ENCODE peak calls at places on chromosome 12, in eight cellular contexts. One of them, this sample, is unnamed.

GRCh38 chr12:57732726-57733593 is 5.6 kb downstream of the AGAP2 start:
- DNase-seq in natural killer cell: no peak
- DNase-seq in HS-27A: no peak
- DNase-seq in stimulated activated CD8-positive, alpha-beta memory T cell treated with anti-CD3 and anti-CD28 coated beads, Interleukin-2, amount 100 ng/mL, for 48 hours: no peak
- DNase-seq in T-helper 2 cell: no peak
- DNase-seq in heart right ventricle: no peak
- DNase-seq in neural crest cell: no peak
- DNase-seq in lung: no peak
- DNase-seq in this sample: no peak

GRCh38 chr12:88428350-88428749 is 151.9 kb downstream of the KITLG start:
- DNase-seq in heart right ventricle: no peak
- DNase-seq in HS-27A: no peak
- DNase-seq in lung: no peak
- DNase-seq in T-helper 2 cell: no peak
- DNase-seq in stimulated activated CD8-positive, alpha-beta memory T cell treated with anti-CD3 and anti-CD28 coated beads, Interleukin-2, amount 100 ng/mL, for 48 hours: no peak
- DNase-seq in neural crest cell: no peak
- DNase-seq in natural killer cell: no peak
- DNase-seq in this sample: no peak

GRCh38 chr12:105654606-105655005 is 324.1 kb downstream of the C12orf75 start:
- DNase-seq in stimulated activated CD8-positive, alpha-beta memory T cell treated with anti-CD3 and anti-CD28 coated beads, Interleukin-2, amount 100 ng/mL, for 48 hours: no peak
- DNase-seq in heart right ventricle: no peak
- DNase-seq in neural crest cell: no peak
- DNase-seq in lung: no peak
- DNase-seq in HS-27A: no peak
- DNase-seq in T-helper 2 cell: no peak
- DNase-seq in natural killer cell: no peak
- DNase-seq in this sample: no peak

GRCh38 chr12:91274886-91275285 is 92.3 kb upstream of the DCN start:
- DNase-seq in stimulated activated CD8-positive, alpha-beta memory T cell treated with anti-CD3 and anti-CD28 coated beads, Interleukin-2, amount 100 ng/mL, for 48 hours: no peak
- DNase-seq in heart right ventricle: peak; percentile 41
- DNase-seq in HS-27A: no peak
- DNase-seq in neural crest cell: no peak
- DNase-seq in T-helper 2 cell: no peak
- DNase-seq in lung: no peak
- DNase-seq in natural killer cell: no peak
- DNase-seq in this sample: no peak

GRCh38 chr12:112340235-112340634 is 42.0 kb downstream of the HECTD4 start:
- DNase-seq in heart right ventricle: no peak
- DNase-seq in T-helper 2 cell: no peak
- DNase-seq in stimulated activated CD8-positive, alpha-beta memory T cell treated with anti-CD3 and anti-CD28 coated beads, Interleukin-2, amount 100 ng/mL, for 48 hours: no peak
- DNase-seq in lung: no peak
- DNase-seq in HS-27A: no peak
- DNase-seq in natural killer cell: no peak
- DNase-seq in neural crest cell: no peak
- DNase-seq in this sample: no peak

GRCh38 chr12:109877504-109878246 is 2.7 kb downstream of the GLTP start:
- DNase-seq in neural crest cell: no peak
- DNase-seq in heart right ventricle: no peak
- DNase-seq in lung: no peak
- DNase-seq in HS-27A: no peak
- DNase-seq in natural killer cell: no peak
- DNase-seq in stimulated activated CD8-positive, alpha-beta memory T cell treated with anti-CD3 and anti-CD28 coated beads, Interleukin-2, amount 100 ng/mL, for 48 hours: no peak
- DNase-seq in T-helper 2 cell: no peak
- DNase-seq in this sample: no peak

GRCh38 chr12:105968025-105968424 is 170.7 kb downstream of the NUAK1 start:
- DNase-seq in HS-27A: no peak
- DNase-seq in heart right ventricle: no peak
- DNase-seq in natural killer cell: no peak
- DNase-seq in T-helper 2 cell: no peak
- DNase-seq in stimulated activated CD8-positive, alpha-beta memory T cell treated with anti-CD3 and anti-CD28 coated beads, Interleukin-2, amount 100 ng/mL, for 48 hours: no peak
- DNase-seq in neural crest cell: no peak
- DNase-seq in lung: no peak
- DNase-seq in this sample: no peak

GRCh38 chr12:24919346-24920001 is 29.4 kb downstream of the BCAT1 start:
- DNase-seq in stimulated activated CD8-positive, alpha-beta memory T cell treated with anti-CD3 and anti-CD28 coated beads, Interleukin-2, amount 100 ng/mL, for 48 hours: no peak
- DNase-seq in natural killer cell: no peak
- DNase-seq in lung: no peak
- DNase-seq in T-helper 2 cell: no peak
- DNase-seq in HS-27A: no peak
- DNase-seq in neural crest cell: no peak
- DNase-seq in heart right ventricle: no peak
- DNase-seq in this sample: no peak

GRCh38 chr12:53069621-53070410 is 9.4 kb downstream of the SPRYD3 start:
- DNase-seq in stimulated activated CD8-positive, alpha-beta memory T cell treated with anti-CD3 and anti-CD28 coated beads, Interleukin-2, amount 100 ng/mL, for 48 hours: no peak
- DNase-seq in lung: peak; percentile 30
- DNase-seq in heart right ventricle: no peak
- DNase-seq in neural crest cell: no peak
- DNase-seq in T-helper 2 cell: no peak
- DNase-seq in HS-27A: no peak
- DNase-seq in natural killer cell: no peak
- DNase-seq in this sample: no peak

GRCh38 chr12:104315326-104316224 is 12.0 kb downstream of the EID3 start:
- DNase-seq in lung: no peak
- DNase-seq in natural killer cell: no peak
- DNase-seq in heart right ventricle: no peak
- DNase-seq in neural crest cell: no peak
- DNase-seq in stimulated activated CD8-positive, alpha-beta memory T cell treated with anti-CD3 and anti-CD28 coated beads, Interleukin-2, amount 100 ng/mL, for 48 hours: no peak
- DNase-seq in HS-27A: no peak
- DNase-seq in T-helper 2 cell: no peak
- DNase-seq in this sample: no peak

GRCh38 chr12:56896082-56896481 is 38.1 kb downstream of the SDR9C7 start:
- DNase-seq in HS-27A: no peak
- DNase-seq in stimulated activated CD8-positive, alpha-beta memory T cell treated with anti-CD3 and anti-CD28 coated beads, Interleukin-2, amount 100 ng/mL, for 48 hours: no peak
- DNase-seq in neural crest cell: no peak
- DNase-seq in T-helper 2 cell: peak; percentile 3
- DNase-seq in natural killer cell: no peak
- DNase-seq in heart right ventricle: no peak
- DNase-seq in lung: no peak
- DNase-seq in this sample: no peak

GRCh38 chr12:121453022-121453360 is 53.1 kb downstream of the RNF34 start:
- DNase-seq in lung: no peak
- DNase-seq in natural killer cell: no peak
- DNase-seq in heart right ventricle: no peak
- DNase-seq in neural crest cell: no peak
- DNase-seq in HS-27A: no peak
- DNase-seq in T-helper 2 cell: no peak
- DNase-seq in stimulated activated CD8-positive, alpha-beta memory T cell treated with anti-CD3 and anti-CD28 coated beads, Interleukin-2, amount 100 ng/mL, for 48 hours: no peak
- DNase-seq in this sample: no peak

GRCh38 chr12:51821423-51822260 is 26.9 kb downstream of the FIGNL2 start:
- DNase-seq in neural crest cell: no peak
- DNase-seq in lung: no peak
- DNase-seq in HS-27A: no peak
- DNase-seq in natural killer cell: no peak
- DNase-seq in heart right ventricle: no peak
- DNase-seq in stimulated activated CD8-positive, alpha-beta memory T cell treated with anti-CD3 and anti-CD28 coated beads, Interleukin-2, amount 100 ng/mL, for 48 hours: no peak
- DNase-seq in T-helper 2 cell: peak; percentile 11
- DNase-seq in this sample: no peak

GRCh38 chr12:88546851-88547250 is 33.4 kb downstream of the KITLG start:
- DNase-seq in natural killer cell: no peak
- DNase-seq in HS-27A: no peak
- DNase-seq in lung: no peak
- DNase-seq in T-helper 2 cell: no peak
- DNase-seq in heart right ventricle: no peak
- DNase-seq in stimulated activated CD8-positive, alpha-beta memory T cell treated with anti-CD3 and anti-CD28 coated beads, Interleukin-2, amount 100 ng/mL, for 48 hours: no peak
- DNase-seq in neural crest cell: no peak
- DNase-seq in this sample: no peak

GRCh38 chr12:52280319-52280795 is 5.9 kb downstream of the KRT86 start:
- DNase-seq in neural crest cell: no peak
- DNase-seq in lung: peak; percentile 88
- DNase-seq in HS-27A: peak; percentile 94
- DNase-seq in heart right ventricle: peak; percentile 15
- DNase-seq in stimulated activated CD8-positive, alpha-beta memory T cell treated with anti-CD3 and anti-CD28 coated beads, Interleukin-2, amount 100 ng/mL, for 48 hours: no peak
- DNase-seq in T-helper 2 cell: no peak
- DNase-seq in natural killer cell: no peak
- DNase-seq in this sample: no peak

GRCh38 chr12:94149781-94150482 is 1.6 kb downstream of the PLXNC1 start:
- DNase-seq in neural crest cell: no peak
- DNase-seq in lung: no peak
- DNase-seq in heart right ventricle: peak; percentile 20
- DNase-seq in T-helper 2 cell: peak; percentile 52
- DNase-seq in natural killer cell: no peak
- DNase-seq in HS-27A: no peak
- DNase-seq in stimulated activated CD8-positive, alpha-beta memory T cell treated with anti-CD3 and anti-CD28 coated beads, Interleukin-2, amount 100 ng/mL, for 48 hours: no peak
- DNase-seq in this sample: no peak

GRCh38 chr12:64440100-64440499 is 11.8 kb upstream of the TBK1 start:
- DNase-seq in T-helper 2 cell: no peak
- DNase-seq in heart right ventricle: no peak
- DNase-seq in natural killer cell: no peak
- DNase-seq in neural crest cell: no peak
- DNase-seq in HS-27A: no peak
- DNase-seq in stimulated activated CD8-positive, alpha-beta memory T cell treated with anti-CD3 and anti-CD28 coated beads, Interleukin-2, amount 100 ng/mL, for 48 hours: no peak
- DNase-seq in lung: no peak
- DNase-seq in this sample: no peak

GRCh38 chr12:82425241-82425640 is 66.9 kb downstream of the METTL25 start:
- DNase-seq in natural killer cell: no peak
- DNase-seq in stimulated activated CD8-positive, alpha-beta memory T cell treated with anti-CD3 and anti-CD28 coated beads, Interleukin-2, amount 100 ng/mL, for 48 hours: no peak
- DNase-seq in HS-27A: no peak
- DNase-seq in T-helper 2 cell: no peak
- DNase-seq in neural crest cell: no peak
- DNase-seq in heart right ventricle: no peak
- DNase-seq in lung: no peak
- DNase-seq in this sample: no peak

GRCh38 chr12:55723516-55724225 is 3.5 kb downstream of the RDH5 start:
- DNase-seq in heart right ventricle: no peak
- DNase-seq in neural crest cell: no peak
- DNase-seq in T-helper 2 cell: no peak
- DNase-seq in stimulated activated CD8-positive, alpha-beta memory T cell treated with anti-CD3 and anti-CD28 coated beads, Interleukin-2, amount 100 ng/mL, for 48 hours: no peak
- DNase-seq in HS-27A: no peak
- DNase-seq in lung: no peak
- DNase-seq in natural killer cell: no peak
- DNase-seq in this sample: no peak

GRCh38 chr12:57841445-57841844 is 5.1 kb downstream of the CTDSP2 start:
- DNase-seq in HS-27A: no peak
- DNase-seq in stimulated activated CD8-positive, alpha-beta memory T cell treated with anti-CD3 and anti-CD28 coated beads, Interleukin-2, amount 100 ng/mL, for 48 hours: no peak
- DNase-seq in heart right ventricle: no peak
- DNase-seq in T-helper 2 cell: no peak
- DNase-seq in neural crest cell: no peak
- DNase-seq in lung: no peak
- DNase-seq in natural killer cell: no peak
- DNase-seq in this sample: no peak

GRCh38 chr12:62799126-62799736 is 135.7 kb downstream of the PPM1H start:
- DNase-seq in heart right ventricle: peak; percentile 72
- DNase-seq in HS-27A: peak; percentile 43
- DNase-seq in lung: peak; percentile 62
- DNase-seq in neural crest cell: peak; percentile 85
- DNase-seq in stimulated activated CD8-positive, alpha-beta memory T cell treated with anti-CD3 and anti-CD28 coated beads, Interleukin-2, amount 100 ng/mL, for 48 hours: no peak
- DNase-seq in natural killer cell: no peak
- DNase-seq in T-helper 2 cell: peak; percentile 66
- DNase-seq in this sample: peak; percentile 69

GRCh38 chr12:56723889-56724659 is 1.0 kb downstream of the NACA start:
- DNase-seq in heart right ventricle: peak; percentile 74
- DNase-seq in T-helper 2 cell: peak; percentile 11
- DNase-seq in HS-27A: no peak
- DNase-seq in neural crest cell: no peak
- DNase-seq in lung: peak; percentile 37
- DNase-seq in stimulated activated CD8-positive, alpha-beta memory T cell treated with anti-CD3 and anti-CD28 coated beads, Interleukin-2, amount 100 ng/mL, for 48 hours: no peak
- DNase-seq in natural killer cell: no peak
- DNase-seq in this sample: no peak